ENCODE peak calls at places on chromosomes 7 and 10, in nine cellular contexts. P, W, X, M, T, F, E, N and B are unnamed samples.

GRCh38 chr7:133941496-133941895 is 185.6 kb upstream of the LRGUK start:
- DNase-seq in P (no peak), W (no peak), X (no peak), M (peak; percentile 77), T (no peak), F (no peak), E (no peak), N (no peak), B (no peak)

GRCh38 chr7:144437370-144438191 is 34.1 kb upstream of the NOBOX start:
- DNase-seq in P (peak; percentile 26), W (peak; percentile 40), X (peak; percentile 70), M (peak; percentile 47), T (no peak), F (peak; percentile 65), E (peak; percentile 60), N (no peak), B (no peak)

GRCh38 chr10:60974463-60975149 is 30.6 kb upstream of the RHOBTB1 start:
- DNase-seq in P (no peak), W (no peak), X (no peak), M (peak; percentile 46), T (no peak), F (no peak), E (no peak), N (no peak), B (no peak)

GRCh38 chr7:34425631-34426384 is 232.2 kb upstream of the NPSR1 start:
- DNase-seq in P (no peak), W (no peak), X (no peak), M (no peak), T (no peak), F (no peak), E (no peak), N (no peak), B (no peak)

GRCh38 chr10:132503581-132504421 is 33.8 kb upstream of the INPP5A start:
- DNase-seq in P (no peak), W (no peak), X (no peak), M (no peak), T (no peak), F (no peak), E (no peak), N (no peak), B (no peak)

GRCh38 chr10:31774291-31774900 is 154.2 kb downstream of the ARHGAP12 start:
- DNase-seq in P (no peak), W (no peak), X (no peak), M (no peak), T (no peak), F (no peak), E (no peak), N (no peak), B (no peak)

GRCh38 chr10:8768854-8769253 is 714.4 kb downstream of the GATA3 start:
- DNase-seq in P (no peak), W (no peak), X (no peak), M (no peak), T (no peak), F (no peak), E (no peak), N (no peak), B (no peak)

GRCh38 chr7:70271617-70272081 is 673.4 kb downstream of the AUTS2 start:
- DNase-seq in P (peak; percentile 7), W (no peak), X (no peak), M (no peak), T (no peak), F (no peak), E (peak; percentile 29), N (no peak), B (peak; percentile 64)

GRCh38 chr7:36215017-36215621 is 62.1 kb downstream of the EEPD1 start:
- DNase-seq in P (no peak), W (no peak), X (no peak), M (no peak), T (no peak), F (no peak), E (no peak), N (no peak), B (no peak)

GRCh38 chr10:9709849-9710248 is 1307.8 kb upstream of the CELF2 start:
- DNase-seq in P (no peak), W (no peak), X (no peak), M (peak; percentile 46), T (no peak), F (no peak), E (no peak), N (no peak), B (no peak)

GRCh38 chr7:124909808-124910207 is 19.8 kb downstream of the POT1 start:
- DNase-seq in P (no peak), W (no peak), X (no peak), M (no peak), T (no peak), F (no peak), E (no peak), N (no peak), B (no peak)

GRCh38 chr7:774161-775109 is 47.4 kb upstream of the PRKAR1B start:
- DNase-seq in P (peak; percentile 79), W (peak; percentile 62), X (no peak), M (no peak), T (peak; percentile 33), F (peak; percentile 72), E (no peak), N (peak; percentile 66), B (no peak)

GRCh38 chr7:151839511-151839921 is 37.4 kb downstream of the PRKAG2 start:
- DNase-seq in P (no peak), W (no peak), X (no peak), M (no peak), T (no peak), F (no peak), E (no peak), N (no peak), B (no peak)

GRCh38 chr10:111973826-111974225 is 209.7 kb downstream of the GPAM start:
- DNase-seq in P (no peak), W (no peak), X (no peak), M (no peak), T (no peak), F (no peak), E (no peak), N (no peak), B (no peak)

GRCh38 chr10:93384006-93384405 is 98.1 kb downstream of the MYOF start:
- DNase-seq in P (peak; percentile 79), W (no peak), X (peak; percentile 66), M (peak; percentile 99), T (no peak), F (no peak), E (no peak), N (no peak), B (no peak)

GRCh38 chr10:57874810-57875209 is 392.9 kb downstream of the IPMK start:
- DNase-seq in P (no peak), W (no peak), X (no peak), M (no peak), T (no peak), F (no peak), E (no peak), N (no peak), B (no peak)

GRCh38 chr10:15123749-15124184 is 26.6 kb downstream of the RPP38 start:
- DNase-seq in P (no peak), W (no peak), X (no peak), M (peak; percentile 96), T (no peak), F (no peak), E (no peak), N (no peak), B (no peak)

GRCh38 chr7:6218324-6218723 is 54.1 kb downstream of the CYTH3 start:
- DNase-seq in P (no peak), W (no peak), X (no peak), M (no peak), T (no peak), F (no peak), E (no peak), N (no peak), B (no peak)